ENCODE peak calls at places on chromosomes 7 and 10, in six cellular contexts. One of them, this sample, is unnamed.

GRCh38 chr7:134905375-134905774 is 80.9 kb upstream of the AGBL3 start:
- DNase-seq in M059J: peak
- DNase-seq in fibroblast of mammary gland: peak
- DNase-seq in astrocyte: peak
- DNase-seq in ecto neural progenitor cell: no peak
- DNase-seq in central memory CD4-positive, alpha-beta T cell: no peak
- DNase-seq in this sample: peak

GRCh38 chr7:74307738-74308505 is 18.7 kb downstream of the CLIP2 start:
- DNase-seq in M059J: peak
- DNase-seq in fibroblast of mammary gland: no peak
- DNase-seq in astrocyte: no peak
- DNase-seq in ecto neural progenitor cell: no peak
- DNase-seq in central memory CD4-positive, alpha-beta T cell: no peak
- DNase-seq in this sample: no peak

GRCh38 chr7:128037081-128037480 is 5.8 kb upstream of the LRRC4 start:
- DNase-seq in M059J: no peak
- DNase-seq in fibroblast of mammary gland: no peak
- DNase-seq in astrocyte: no peak
- DNase-seq in ecto neural progenitor cell: no peak
- DNase-seq in central memory CD4-positive, alpha-beta T cell: no peak
- DNase-seq in this sample: no peak

GRCh38 chr7:121797283-121798037 is 75.5 kb upstream of the PTPRZ1 start:
- DNase-seq in M059J: no peak
- DNase-seq in fibroblast of mammary gland: peak
- DNase-seq in astrocyte: peak
- DNase-seq in ecto neural progenitor cell: no peak
- DNase-seq in central memory CD4-positive, alpha-beta T cell: no peak
- DNase-seq in this sample: peak

GRCh38 chr10:105287970-105288369 is 646.9 kb downstream of the SORCS3 start:
- DNase-seq in M059J: no peak
- DNase-seq in fibroblast of mammary gland: no peak
- DNase-seq in astrocyte: no peak
- DNase-seq in ecto neural progenitor cell: no peak
- DNase-seq in central memory CD4-positive, alpha-beta T cell: no peak
- DNase-seq in this sample: peak

GRCh38 chr10:639751-640672 is 49.5 kb downstream of the DIP2C start:
- DNase-seq in M059J: no peak
- DNase-seq in fibroblast of mammary gland: no peak
- DNase-seq in astrocyte: no peak
- DNase-seq in ecto neural progenitor cell: peak
- DNase-seq in central memory CD4-positive, alpha-beta T cell: no peak
- DNase-seq in this sample: no peak

GRCh38 chr10:23198940-23199767 is 7.0 kb downstream of the PTF1A start:
- DNase-seq in M059J: no peak
- DNase-seq in fibroblast of mammary gland: no peak
- DNase-seq in astrocyte: no peak
- DNase-seq in ecto neural progenitor cell: peak
- DNase-seq in central memory CD4-positive, alpha-beta T cell: no peak
- DNase-seq in this sample: no peak

GRCh38 chr10:100872034-100872791 is 40.5 kb upstream of the SLF2 start:
- DNase-seq in M059J: peak
- DNase-seq in fibroblast of mammary gland: peak
- DNase-seq in astrocyte: peak
- DNase-seq in ecto neural progenitor cell: peak
- DNase-seq in central memory CD4-positive, alpha-beta T cell: peak
- DNase-seq in this sample: peak

GRCh38 chr10:32105782-32106382 is 49.7 kb upstream of the KIF5B start:
- DNase-seq in M059J: no peak
- DNase-seq in fibroblast of mammary gland: no peak
- DNase-seq in astrocyte: no peak
- DNase-seq in ecto neural progenitor cell: no peak
- DNase-seq in central memory CD4-positive, alpha-beta T cell: no peak
- DNase-seq in this sample: no peak

GRCh38 chr10:100008142-100008522 is 1.6 kb downstream of the DNMBP start:
- DNase-seq in M059J: peak
- DNase-seq in fibroblast of mammary gland: peak
- DNase-seq in astrocyte: peak
- DNase-seq in ecto neural progenitor cell: no peak
- DNase-seq in central memory CD4-positive, alpha-beta T cell: no peak
- DNase-seq in this sample: peak

GRCh38 chr7:45073031-45073842 is 15.5 kb downstream of the NACAD start:
- DNase-seq in M059J: peak
- DNase-seq in fibroblast of mammary gland: peak
- DNase-seq in astrocyte: no peak
- DNase-seq in ecto neural progenitor cell: peak
- DNase-seq in central memory CD4-positive, alpha-beta T cell: no peak
- DNase-seq in this sample: no peak

GRCh38 chr10:22711373-22711772 is 3.0 kb downstream of the PIP4K2A start:
- DNase-seq in M059J: no peak
- DNase-seq in fibroblast of mammary gland: no peak
- DNase-seq in astrocyte: no peak
- DNase-seq in ecto neural progenitor cell: no peak
- DNase-seq in central memory CD4-positive, alpha-beta T cell: no peak
- DNase-seq in this sample: no peak

GRCh38 chr7:90594791-90595317 is 1.3 kb upstream of the CDK14 start:
- DNase-seq in M059J: peak
- DNase-seq in fibroblast of mammary gland: peak
- DNase-seq in astrocyte: peak
- DNase-seq in ecto neural progenitor cell: no peak
- DNase-seq in central memory CD4-positive, alpha-beta T cell: no peak
- DNase-seq in this sample: peak

GRCh38 chr7:70574970-70575799 is 556.8 kb upstream of the GALNT17 start:
- DNase-seq in M059J: peak
- DNase-seq in fibroblast of mammary gland: no peak
- DNase-seq in astrocyte: peak
- DNase-seq in ecto neural progenitor cell: peak
- DNase-seq in central memory CD4-positive, alpha-beta T cell: no peak
- DNase-seq in this sample: no peak

GRCh38 chr7:45120-46090 is 147.0 kb upstream of the FAM20C start:
- DNase-seq in M059J: no peak
- DNase-seq in fibroblast of mammary gland: no peak
- DNase-seq in astrocyte: no peak
- DNase-seq in ecto neural progenitor cell: no peak
- DNase-seq in central memory CD4-positive, alpha-beta T cell: no peak
- DNase-seq in this sample: no peak

GRCh38 chr10:114322344-114322743 is 82.0 kb downstream of the AFAP1L2 start:
- DNase-seq in M059J: no peak
- DNase-seq in fibroblast of mammary gland: no peak
- DNase-seq in astrocyte: peak
- DNase-seq in ecto neural progenitor cell: no peak
- DNase-seq in central memory CD4-positive, alpha-beta T cell: no peak
- DNase-seq in this sample: no peak

GRCh38 chr10:126014309-126014708 is 117.9 kb downstream of the FANK1 start:
- DNase-seq in M059J: peak
- DNase-seq in fibroblast of mammary gland: peak
- DNase-seq in astrocyte: peak
- DNase-seq in ecto neural progenitor cell: no peak
- DNase-seq in central memory CD4-positive, alpha-beta T cell: no peak
- DNase-seq in this sample: no peak

GRCh38 chr7:468681-469590 is 50.7 kb downstream of the PDGFA start:
- DNase-seq in M059J: peak
- DNase-seq in fibroblast of mammary gland: no peak
- DNase-seq in astrocyte: peak
- DNase-seq in ecto neural progenitor cell: no peak
- DNase-seq in central memory CD4-positive, alpha-beta T cell: no peak
- DNase-seq in this sample: no peak

GRCh38 chr7:159004411-159004810 is 140.3 kb downstream of the VIPR2 start:
- DNase-seq in M059J: no peak
- DNase-seq in fibroblast of mammary gland: no peak
- DNase-seq in astrocyte: no peak
- DNase-seq in ecto neural progenitor cell: no peak
- DNase-seq in central memory CD4-positive, alpha-beta T cell: no peak
- DNase-seq in this sample: no peak

GRCh38 chr7:142508251-142508650 is 241.0 kb upstream of the PRSS1 start:
- DNase-seq in M059J: peak
- DNase-seq in fibroblast of mammary gland: peak
- DNase-seq in astrocyte: no peak
- DNase-seq in ecto neural progenitor cell: no peak
- DNase-seq in central memory CD4-positive, alpha-beta T cell: peak
- DNase-seq in this sample: no peak

GRCh38 chr7:139758388-139758787 is 19.4 kb downstream of the HIPK2 start:
- DNase-seq in M059J: no peak
- DNase-seq in fibroblast of mammary gland: no peak
- DNase-seq in astrocyte: no peak
- DNase-seq in ecto neural progenitor cell: no peak
- DNase-seq in central memory CD4-positive, alpha-beta T cell: no peak
- DNase-seq in this sample: no peak

GRCh38 chr7:54343511-54343910 is 198.7 kb upstream of the VSTM2A start:
- DNase-seq in M059J: no peak
- DNase-seq in fibroblast of mammary gland: no peak
- DNase-seq in astrocyte: no peak
- DNase-seq in ecto neural progenitor cell: no peak
- DNase-seq in central memory CD4-positive, alpha-beta T cell: no peak
- DNase-seq in this sample: no peak

GRCh38 chr7:94276797-94277196 is 117.9 kb upstream of the COL1A2 start:
- DNase-seq in M059J: peak
- DNase-seq in fibroblast of mammary gland: peak
- DNase-seq in astrocyte: no peak
- DNase-seq in ecto neural progenitor cell: no peak
- DNase-seq in central memory CD4-positive, alpha-beta T cell: no peak
- DNase-seq in this sample: peak

GRCh38 chr7:156579566-156579965 is 61.0 kb upstream of the RNF32 start:
- DNase-seq in M059J: no peak
- DNase-seq in fibroblast of mammary gland: no peak
- DNase-seq in astrocyte: no peak
- DNase-seq in ecto neural progenitor cell: no peak
- DNase-seq in central memory CD4-positive, alpha-beta T cell: no peak
- DNase-seq in this sample: no peak

GRCh38 chr10:61785410-61786105 is 115.9 kb upstream of the ARID5B start:
- DNase-seq in M059J: no peak
- DNase-seq in fibroblast of mammary gland: peak
- DNase-seq in astrocyte: no peak
- DNase-seq in ecto neural progenitor cell: no peak
- DNase-seq in central memory CD4-positive, alpha-beta T cell: no peak
- DNase-seq in this sample: no peak

GRCh38 chr10:74544106-74544505 is 282.3 kb upstream of the KAT6B start:
- DNase-seq in M059J: peak
- DNase-seq in fibroblast of mammary gland: peak
- DNase-seq in astrocyte: peak
- DNase-seq in ecto neural progenitor cell: no peak
- DNase-seq in central memory CD4-positive, alpha-beta T cell: no peak
- DNase-seq in this sample: peak

GRCh38 chr10:115826391-115826790 is 446.6 kb downstream of the GFRA1 start:
- DNase-seq in M059J: peak
- DNase-seq in fibroblast of mammary gland: no peak
- DNase-seq in astrocyte: peak
- DNase-seq in ecto neural progenitor cell: no peak
- DNase-seq in central memory CD4-positive, alpha-beta T cell: no peak
- DNase-seq in this sample: no peak

GRCh38 chr7:47931788-47932425 is 16.4 kb downstream of the PKD1L1 start:
- DNase-seq in M059J: peak
- DNase-seq in fibroblast of mammary gland: peak
- DNase-seq in astrocyte: peak
- DNase-seq in ecto neural progenitor cell: no peak
- DNase-seq in central memory CD4-positive, alpha-beta T cell: no peak
- DNase-seq in this sample: peak

GRCh38 chr10:130913844-130914243 is 397.7 kb downstream of the TCERG1L start:
- DNase-seq in M059J: no peak
- DNase-seq in fibroblast of mammary gland: no peak
- DNase-seq in astrocyte: no peak
- DNase-seq in ecto neural progenitor cell: peak
- DNase-seq in central memory CD4-positive, alpha-beta T cell: no peak
- DNase-seq in this sample: no peak